ENCODE peak calls at places on chromosomes 7 and 10, in six cellular contexts. C is breast epithelium, J is pancreas, L is cardiac muscle cell, Y is suprapubic skin, I is neural progenitor cell. W is an unnamed sample. For H3K27me3, the result is how much of the 10 kb centered on the place peaks cover.

GRCh38 chr7:138661236-138661635 is 39.9 kb downstream of the SVOPL start:
- DNase-seq in Y (no peak), L (peak), C (no peak), J (no peak), I (peak), W (no peak)

GRCh38 chr10:5981529-5981928 is 4.2 kb upstream of the IL15RA start:
- DNase-seq in C (no peak), Y (no peak), J (no peak), L (no peak), I (no peak), W (no peak)

GRCh38 chr10:43375401-43376020 is 4.1 kb downstream of the FXYD4 start:
- DNase-seq in L (no peak), J (peak), C (peak), Y (no peak), I (no peak), W (no peak)

GRCh38 chr7:158017226-158018060 is 570.2 kb downstream of the PTPRN2 start:
- DNase-seq in J (peak), C (peak), I (no peak), Y (peak), L (peak), W (no peak)

GRCh38 chr10:14738011-14738510 is 36.6 kb downstream of the FAM107B start:
- DNase-seq in J (no peak), I (no peak), L (no peak), C (no peak), Y (no peak), W (no peak)

GRCh38 chr7:111560773-111561658 is 1.3 kb downstream of the IMMP2L start:
- DNase-seq in C (no peak), Y (no peak), J (no peak), L (peak), I (peak), W (no peak)

GRCh38 chr10:132397671-132398565 is 918 bp downstream of the PWWP2B start:
- DNase-seq in Y (no peak), I (peak), C (no peak), J (peak), L (no peak), W (peak)

GRCh38 chr7:56079450-56080185 is 13.1 kb downstream of the PHKG1 start:
- DNase-seq in I (no peak), Y (peak), L (peak), C (peak), J (peak), W (no peak)

GRCh38 chr10:125084191-125085186 is 75.9 kb downstream of the CTBP2 start:
- DNase-seq in L (no peak), C (peak), J (peak), Y (peak), I (no peak), W (no peak)

GRCh38 chr7:82677493-82677892 is 233.9 kb upstream of the CACNA2D1 start:
- DNase-seq in I (no peak), C (no peak), J (no peak), Y (no peak), L (peak), W (peak)

GRCh38 chr10:19031763-19032162 is 16.8 kb upstream of the MALRD1 start:
- DNase-seq in C (no peak), Y (no peak), L (no peak), I (no peak), J (no peak), W (no peak)

GRCh38 chr7:70208236-70209063 is 610.2 kb downstream of the AUTS2 start:
- DNase-seq in L (no peak), Y (no peak), J (no peak), I (no peak), C (no peak), W (no peak)

GRCh38 chr7:46191776-46192175 is 270.7 kb upstream of the IGFBP3 start:
- DNase-seq in I (no peak), J (no peak), L (no peak), C (no peak), Y (no peak), W (no peak)

GRCh38 chr7:130947792-130948580 is 214.0 kb upstream of the KLF14 start:
- DNase-seq in L (no peak), Y (no peak), J (no peak), I (no peak), C (no peak), W (no peak)

GRCh38 chr10:89480047-89480446 is 55.3 kb downstream of the SLC16A12 start:
- DNase-seq in J (no peak), C (no peak), L (no peak), I (no peak), Y (no peak), W (no peak)

GRCh38 chr7:18458830-18459229 is 36.7 kb upstream of the HDAC9 start:
- DNase-seq in I (no peak), J (no peak), C (no peak), L (no peak), Y (no peak), W (no peak)

GRCh38 chr7:28761485-28761884 is 196.6 kb downstream of the TRIL start:
- DNase-seq in I (no peak), J (no peak), C (no peak), L (no peak), Y (no peak), W (no peak)

GRCh38 chr7:94374721-94375120 is 20.0 kb upstream of the COL1A2 start:
- DNase-seq in C (no peak), I (no peak), Y (no peak), L (no peak), J (no peak), W (no peak)

GRCh38 chr7:21923663-21924062 is 22.0 kb downstream of the CDCA7L start:
- DNase-seq in L (peak), C (no peak), Y (no peak), I (peak), J (no peak), W (no peak)

GRCh38 chr10:110413049-110413783 is 84.5 kb upstream of the DUSP5 start:
- DNase-seq in I (no peak), J (no peak), L (no peak), Y (no peak), C (no peak), W (no peak)

GRCh38 chr7:74212661-74213060 is 2.9 kb downstream of the LAT2 start:
- DNase-seq in C (no peak), J (peak), I (no peak), L (no peak), Y (no peak), W (no peak)

GRCh38 chr7:19772858-19773337 is 519 bp downstream of the TMEM196 start:
- DNase-seq in L (peak), Y (peak), I (peak), C (no peak), J (peak), W (no peak)

GRCh38 chr7:132226626-132227290 is 349.5 kb downstream of the PLXNA4 start:
- DNase-seq in Y (no peak), C (no peak), L (peak), J (no peak), I (no peak), W (no peak)

GRCh38 chr7:39054731-39055130 is 77.0 kb downstream of the POU6F2 start:
- DNase-seq in C (no peak), Y (no peak), I (no peak), J (no peak), L (no peak), W (no peak)

GRCh38 chr7:106039486-106040060 is 72.5 kb downstream of the SYPL1 start:
- DNase-seq in J (no peak), Y (no peak), I (peak), C (no peak), L (peak), W (no peak)

GRCh38 chr10:6035101-6035834 is 26.9 kb downstream of the IL2RA start:
- DNase-seq in L (no peak), J (no peak), Y (no peak), C (no peak), I (no peak), W (no peak)

GRCh38 chr7:23693224-23693623 is 13.2 kb downstream of the FAM221A start:
- DNase-seq in L (no peak), I (no peak), C (no peak), Y (no peak), J (no peak), W (no peak)

GRCh38 chr7:19623676-19624075 is 85.2 kb downstream of the POLR1F start:
- DNase-seq in L (no peak), Y (no peak), C (no peak), I (no peak), J (no peak), W (no peak)

GRCh38 chr10:126972622-126973414 is 67.6 kb downstream of the DOCK1 start:
- DNase-seq in Y (no peak), J (no peak), L (no peak), C (no peak), I (no peak), W (no peak)

GRCh38 chr10:129023057-129023456 is 444.0 kb upstream of the MGMT start:
- DNase-seq in Y (no peak), L (peak), C (no peak), I (no peak), J (no peak), W (no peak)

GRCh38 chr10:16477757-16478156 is 40.9 kb downstream of the PTER start:
- DNase-seq in I (no peak), C (no peak), L (no peak), Y (no peak), J (no peak), W (no peak)

GRCh38 chr7:113998934-113999333 is 80.1 kb upstream of the PPP1R3A start:
- DNase-seq in C (no peak), I (no peak), J (no peak), Y (no peak), L (no peak), W (no peak)

GRCh38 chr10:47353351-47353750 is 5.2 kb downstream of the RBP3 start:
- DNase-seq in C (no peak), J (no peak), Y (peak), I (no peak), L (no peak), W (no peak)

GRCh38 chr10:132497083-132497680 is 40.4 kb upstream of the INPP5A start:
- DNase-seq in I (no peak), J (peak), Y (peak), L (no peak), C (peak), W (no peak)

GRCh38 chr10:77946084-77946483 is 19.5 kb upstream of the DLG5 start:
- DNase-seq in J (no peak), Y (no peak), L (no peak), I (no peak), C (no peak), W (no peak)

GRCh38 chr10:122162566-122163181 is 108.4 kb upstream of the BTBD16 start:
- DNase-seq in I (no peak), J (peak), L (no peak), Y (no peak), C (no peak), W (no peak)

DNA sequence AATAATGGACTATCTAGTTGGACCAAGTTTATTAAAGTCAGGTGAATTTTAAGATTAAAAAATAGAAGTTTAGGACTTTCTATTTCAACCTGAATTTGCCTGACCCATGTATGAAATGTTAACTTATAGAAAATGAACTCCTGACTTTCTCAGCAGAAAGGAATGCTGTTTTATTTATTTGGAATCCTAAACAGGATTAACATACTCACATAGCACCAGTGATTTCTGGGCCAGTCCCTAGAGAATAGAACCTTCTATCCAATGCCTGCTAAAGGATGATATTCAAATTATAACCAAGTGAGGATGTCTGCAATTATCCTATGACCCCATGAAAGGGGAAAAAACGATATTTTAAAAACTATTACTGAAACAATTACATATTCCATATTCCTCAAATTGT is 148.8 kb downstream of the CHRM2 start:
- DNase-seq in I (no peak), C (no peak), J (no peak), Y (no peak), L (no peak), W (no peak)
- H3K27ac ChIP-seq in I (no peak), C (no peak), J (no peak), Y (no peak), L (no peak), W (no peak)

DNA sequence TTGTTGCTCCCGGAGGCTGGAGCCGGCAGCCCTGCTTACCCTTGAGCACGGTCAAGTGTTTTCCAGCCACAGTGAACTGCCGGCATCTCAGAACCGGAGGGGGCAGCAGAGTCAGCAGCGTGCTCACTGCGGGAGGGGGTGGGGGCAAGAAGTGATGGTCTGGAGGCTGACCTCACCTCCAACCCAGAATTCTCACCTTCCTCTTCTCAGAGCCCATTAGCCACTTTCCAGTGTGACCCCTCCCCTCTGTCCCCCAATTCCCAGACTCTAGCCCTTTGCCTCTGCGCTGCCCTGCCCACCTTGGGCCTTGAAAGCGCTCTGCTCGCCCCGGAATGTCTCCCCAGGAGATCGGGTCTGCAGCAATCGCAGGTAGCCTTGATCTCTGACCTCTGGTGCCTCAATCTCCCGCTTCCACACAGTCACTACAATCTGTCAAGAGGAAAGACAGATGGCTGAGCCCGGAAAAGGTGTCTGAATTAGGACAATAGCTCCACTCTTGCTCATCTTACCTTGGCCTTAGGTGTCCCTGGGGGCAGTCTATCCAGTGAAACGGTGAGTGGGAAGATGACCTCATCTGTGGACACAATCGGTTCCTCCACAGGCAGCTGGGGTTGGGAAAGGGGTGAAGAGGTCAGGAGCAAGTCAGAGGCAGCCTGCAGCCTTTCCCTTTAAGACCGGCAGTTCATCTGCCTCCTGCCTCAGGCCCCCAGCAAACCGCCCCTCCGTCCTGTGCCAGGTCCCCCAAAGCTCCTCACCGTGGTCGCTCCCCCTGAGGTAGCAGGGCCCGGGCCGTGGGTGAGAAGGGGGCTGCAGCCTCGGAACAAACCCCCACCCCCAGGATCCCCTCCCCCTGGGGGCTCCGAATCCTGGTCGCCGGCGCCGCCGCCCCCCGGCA is 942 bp downstream of the TRAPPC14 start:
- DNase-seq in Y (peak), C (no peak), J (peak), L (peak), I (peak), W (no peak)
- TF ChIP-seq CTCF in Y (no peak), C (no peak), J (no peak), L (peak), I (no peak), W (no peak)

GRCh38 chr7:25863727-25864116 is 288.3 kb upstream of the NFE2L3 start:
- DNase-seq in C (no peak), J (no peak), Y (no peak), L (no peak), I (no peak), W (no peak)
- H3K27me3 ChIP-seq in C (under half), J (half or more), Y (half or more), L (half or more), I (half or more), W (half or more)

DNA sequence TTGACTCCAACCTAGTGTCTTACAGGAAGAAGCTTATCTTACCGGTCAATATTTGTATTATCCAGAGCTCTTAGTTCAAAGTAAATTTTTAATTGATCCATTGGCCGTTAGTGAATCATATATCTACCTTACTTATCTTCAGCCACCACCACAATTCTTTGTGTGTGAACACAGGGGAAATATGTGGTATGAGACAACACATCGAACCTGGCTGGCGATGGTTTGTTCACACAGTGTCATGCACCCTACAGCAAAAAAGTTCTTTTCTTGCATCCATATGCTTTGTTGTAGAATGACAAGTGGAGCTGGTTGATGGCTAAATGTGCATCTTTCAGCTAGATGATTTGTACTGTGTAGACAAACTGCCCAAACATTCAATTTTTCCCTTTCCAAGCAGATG is 65.8 kb downstream of the ARID5B start:
- DNase-seq in C (no peak), L (no peak), I (no peak), Y (no peak), J (no peak), W (no peak)
- H3K27ac ChIP-seq in C (no peak), L (no peak), I (no peak), Y (no peak), J (no peak), W (no peak)

DNA sequence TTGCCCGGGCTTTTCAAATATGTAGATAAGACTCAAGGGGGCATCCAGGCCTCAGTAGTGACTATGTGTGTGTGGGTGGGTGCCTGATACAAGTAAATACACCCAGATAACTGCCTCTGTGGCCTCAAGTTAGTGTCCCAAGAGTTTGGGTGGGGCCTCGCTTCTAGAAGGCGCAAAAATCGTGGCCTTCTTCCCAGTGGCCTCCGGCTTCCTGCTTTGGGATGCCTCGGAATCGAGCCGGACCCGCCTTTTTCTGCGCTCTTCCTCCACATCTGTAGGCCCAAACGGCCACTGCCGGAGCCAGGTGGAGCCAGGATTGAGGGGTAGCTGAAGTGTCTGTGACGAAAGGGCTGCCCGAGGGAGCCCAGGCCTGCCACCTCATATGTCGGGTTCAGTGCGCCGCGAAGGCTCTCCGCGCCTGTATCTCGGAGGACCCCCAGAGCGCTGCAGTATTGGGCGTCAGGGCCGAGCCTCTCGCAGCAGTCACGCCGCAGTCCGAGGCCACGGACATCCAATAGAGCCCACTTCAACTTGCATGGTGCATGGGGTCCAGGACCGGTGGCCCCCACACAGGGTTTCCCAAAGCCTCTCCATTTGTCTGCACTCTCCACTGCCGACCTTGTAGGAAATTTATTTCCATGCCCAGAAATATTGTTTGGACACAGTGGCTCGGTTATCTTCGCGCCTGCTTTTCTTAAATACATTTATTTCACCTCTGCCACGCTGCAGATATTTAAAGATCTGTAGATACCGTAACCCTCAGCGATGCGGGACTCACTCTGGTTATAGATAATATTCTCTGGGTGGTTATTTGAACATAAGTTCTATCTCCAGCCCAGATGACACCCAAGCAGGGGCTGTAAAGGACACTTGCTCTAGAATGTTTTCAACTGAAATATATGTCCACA is 4.8 kb upstream of the ZNF503 start:
- DNase-seq in L (peak), C (no peak), I (peak), Y (no peak), J (peak), W (no peak)
- TF ChIP-seq CTCF in L (no peak), C (no peak), I (no peak), Y (no peak), J (no peak), W (no peak)

DNA sequence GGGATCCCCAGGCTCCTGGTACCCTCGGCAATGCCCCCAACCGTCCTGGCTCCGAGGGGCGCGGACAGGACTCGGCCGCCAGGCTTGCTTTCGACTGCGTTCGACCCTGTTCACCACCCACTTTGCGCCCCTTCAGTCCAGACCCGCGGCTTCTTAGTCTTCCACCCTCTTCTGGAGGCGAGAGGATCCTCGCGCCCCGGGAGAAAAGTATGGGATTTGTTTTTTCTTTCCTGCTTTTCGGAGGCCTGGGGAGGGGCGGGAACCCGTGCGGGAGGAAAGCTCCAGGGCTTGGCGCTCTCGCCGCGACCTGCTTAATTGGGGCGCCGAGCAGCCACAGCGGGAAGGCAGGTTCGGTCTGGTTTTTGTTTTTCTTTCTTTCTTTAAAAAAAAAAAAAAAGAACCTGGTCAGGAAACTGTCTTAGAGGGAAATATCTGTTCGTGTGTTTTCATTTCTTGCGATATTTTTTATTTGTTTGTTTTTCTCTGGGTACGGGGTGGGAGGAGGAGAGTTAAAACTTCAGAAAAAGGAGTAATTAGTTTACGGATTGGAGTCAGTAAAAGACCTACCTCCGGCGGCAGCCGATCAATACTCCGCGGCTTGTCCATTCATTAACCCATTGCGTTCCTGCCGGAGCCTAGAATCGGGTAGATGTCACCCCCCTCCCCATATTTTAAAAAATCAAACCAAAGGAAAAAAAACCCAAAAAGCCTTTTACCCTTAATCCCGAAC is 1.6 kb downstream of the EMX2 start:
- DNase-seq in Y (peak), I (peak), L (no peak), J (no peak), C (no peak), W (no peak)
- H3K27me3 ChIP-seq in Y (half or more), I (half or more), L (half or more), J (under half), C (under half), W (half or more)

GRCh38 chr10:94680544-94680943 is 3.0 kb upstream of the CYP2C18 start:
- DNase-seq in I (no peak), C (no peak), J (no peak), Y (no peak), L (no peak), W (no peak)
- H3K27ac ChIP-seq in I (no peak), C (no peak), J (no peak), Y (no peak), L (no peak), W (no peak)

GRCh38 chr7:101557421-101557820 is 71.7 kb downstream of the MYL10 start:
- DNase-seq in I (no peak), L (no peak), C (no peak), J (no peak), Y (peak), W (no peak)

GRCh38 chr7:101557978-101558741 is 70.9 kb downstream of the MYL10 start:
- DNase-seq in C (no peak), J (no peak), L (no peak), Y (peak), I (no peak), W (no peak)

GRCh38 chr7:101559586-101559985 is 69.5 kb downstream of the MYL10 start:
- DNase-seq in C (no peak), I (no peak), L (no peak), J (no peak), Y (peak), W (peak)

GRCh38 chr7:101560856-101561255 is 68.2 kb downstream of the MYL10 start:
- DNase-seq in I (no peak), L (no peak), C (no peak), J (no peak), Y (peak), W (no peak)

GRCh38 chr7:101558742-101559325 is 70.3 kb downstream of the MYL10 start:
- DNase-seq in J (peak), Y (peak), C (no peak), L (no peak), I (no peak), W (no peak)
- TF ChIP-seq CTCF in J (no peak), Y (no peak), C (no peak), L (no peak), I (no peak), W (no peak)

W was measured in CD4-positive, alpha-beta T cell.